ENCODE peak calls at places on chromosomes 13 and 19, in nine cellular contexts. N, D, K, T, F, M, A, J and P are unnamed samples.

GRCh38 chr13:39379667-39380655 is 223.0 kb downstream of the LHFPL6 start:
- DNase-seq in N (no peak), D (no peak), K (no peak), T (no peak), F (no peak), M (no peak), A (no peak), J (no peak), P (no peak)

GRCh38 chr19:43726736-43727592 is 11.1 kb downstream of the IRGC start:
- DNase-seq in N (no peak), D (no peak), K (no peak), T (no peak), F (no peak), M (no peak), A (no peak), J (no peak), P (no peak)

GRCh38 chr13:32783067-32783466 is 196.8 kb downstream of the PDS5B start:
- DNase-seq in N (no peak), D (no peak), K (no peak), T (no peak), F (no peak), M (peak), A (peak), J (no peak), P (no peak)

GRCh38 chr13:76029088-76029487 is 393.0 kb downstream of the LMO7 start:
- DNase-seq in N (no peak), D (no peak), K (no peak), T (no peak), F (no peak), M (no peak), A (no peak), J (peak), P (no peak)

GRCh38 chr13:48505597-48506091 is 27.2 kb downstream of the RCBTB2 start:
- DNase-seq in N (peak), D (no peak), K (no peak), T (no peak), F (peak), M (no peak), A (peak), J (peak), P (no peak)

GRCh38 chr19:7605490-7606222 is 10.0 kb downstream of the CAMSAP3 start:
- DNase-seq in N (peak), D (peak), K (peak), T (no peak), F (no peak), M (peak), A (peak), J (no peak), P (peak)

GRCh38 chr19:33434886-33435705 is 61.6 kb downstream of the CEBPG start:
- DNase-seq in N (no peak), D (peak), K (no peak), T (no peak), F (no peak), M (peak), A (no peak), J (no peak), P (no peak)

GRCh38 chr19:5292453-5292842 is 48.2 kb downstream of the PTPRS start:
- DNase-seq in N (no peak), D (no peak), K (no peak), T (no peak), F (no peak), M (no peak), A (no peak), J (no peak), P (no peak)

GRCh38 chr13:30608364-30608763 is 9.4 kb upstream of the USPL1 start:
- DNase-seq in N (no peak), D (no peak), K (no peak), T (no peak), F (no peak), M (no peak), A (no peak), J (no peak), P (no peak)

GRCh38 chr19:18670313-18670712 is 13.2 kb upstream of the CRTC1 start:
- DNase-seq in N (no peak), D (no peak), K (no peak), T (no peak), F (no peak), M (no peak), A (no peak), J (no peak), P (no peak)

GRCh38 chr19:50050406-50051223 is 24.8 kb downstream of the ZNF473 start:
- DNase-seq in N (peak), D (peak), K (no peak), T (no peak), F (peak), M (peak), A (peak), J (no peak), P (no peak)

GRCh38 chr13:35930665-35931631 is 200.2 kb downstream of the DCLK1 start:
- DNase-seq in N (no peak), D (no peak), K (no peak), T (no peak), F (no peak), M (peak), A (no peak), J (no peak), P (no peak)

GRCh38 chr19:4914736-4915501 is 5.6 kb downstream of the UHRF1 start:
- DNase-seq in N (peak), D (no peak), K (peak), T (no peak), F (peak), M (peak), A (peak), J (no peak), P (no peak)

GRCh38 chr13:30872685-30873443 is 33.2 kb upstream of the MEDAG start:
- DNase-seq in N (no peak), D (no peak), K (no peak), T (no peak), F (no peak), M (peak), A (no peak), J (peak), P (peak)

GRCh38 chr13:27293873-27294515 is 23.4 kb downstream of the RASL11A start:
- DNase-seq in N (no peak), D (no peak), K (no peak), T (no peak), F (no peak), M (no peak), A (no peak), J (no peak), P (no peak)

GRCh38 chr13:102678339-102679122 is 16.3 kb downstream of the METTL21C start:
- DNase-seq in N (no peak), D (no peak), K (no peak), T (no peak), F (no peak), M (no peak), A (no peak), J (no peak), P (no peak)

GRCh38 chr13:101127741-101128353 is 288.5 kb downstream of the NALCN start:
- DNase-seq in N (no peak), D (peak), K (peak), T (no peak), F (no peak), M (peak), A (peak), J (peak), P (no peak)

GRCh38 chr19:42108527-42109389 is 23.5 kb downstream of the POU2F2 start:
- DNase-seq in N (peak), D (peak), K (peak), T (peak), F (peak), M (peak), A (peak), J (peak), P (peak)